ENCODE peak calls at places on chromosomes 12 and 14, in seven cellular contexts. E is astrocyte of the spinal cord, V is upper lobe of right lung, X is heart right ventricle, C is adrenal gland, I is CD14-positive monocyte, Q is epithelial cell of proximal tubule. W is an unnamed sample.
A peak's percentile ranks its signal among the peaks of the same experiment; 100 is the strongest.

GRCh38 chr12:1758887-1759286 is 61.5 kb upstream of the LRTM2 start:
- DNase-seq in E (peak; percentile 20), V (no peak), X (no peak), C (no peak), I (no peak), Q (no peak), W (no peak)

GRCh38 chr12:111215891-111216290 is 153.0 kb downstream of the PHETA1 start:
- DNase-seq in E (no peak), V (no peak), X (no peak), C (no peak), I (no peak), Q (no peak), W (no peak)

GRCh38 chr14:80705241-80705980 is 236.1 kb downstream of the CEP128 start:
- DNase-seq in E (no peak), V (no peak), X (no peak), C (no peak), I (no peak), Q (no peak), W (no peak)

GRCh38 chr12:33322519-33322918 is 117.1 kb downstream of the SYT10 start:
- DNase-seq in E (no peak), V (no peak), X (no peak), C (no peak), I (no peak), Q (no peak), W (no peak)

GRCh38 chr12:114013601-114014345 is 47.6 kb upstream of the RBM19 start:
- DNase-seq in E (peak; percentile 4), V (no peak), X (peak; percentile 6), C (no peak), I (no peak), Q (no peak), W (no peak)

GRCh38 chr12:53179694-53180269 is 740 bp upstream of the ZNF740 start:
- DNase-seq in E (no peak), V (no peak), X (peak; percentile 34), C (no peak), I (no peak), Q (no peak), W (no peak)

GRCh38 chr12:112524269-112524668 is 105.5 kb downstream of the PTPN11 start:
- DNase-seq in E (no peak), V (no peak), X (no peak), C (no peak), I (no peak), Q (no peak), W (no peak)

GRCh38 chr12:9024512-9024911 is 35.2 kb downstream of the KLRG1 start:
- DNase-seq in E (no peak), V (no peak), X (no peak), C (no peak), I (no peak), Q (no peak), W (no peak)

GRCh38 chr12:2295941-2296461 is 243.2 kb downstream of the CACNA1C start:
- DNase-seq in E (peak; percentile 84), V (no peak), X (no peak), C (no peak), I (peak; percentile 77), Q (peak; percentile 79), W (no peak)

GRCh38 chr12:66352197-66352596 is 49.9 kb downstream of the HELB start:
- DNase-seq in E (no peak), V (no peak), X (peak; percentile 8), C (peak; percentile 58), I (no peak), Q (no peak), W (peak; percentile 17)

GRCh38 chr12:19710811-19711793 is 271.8 kb downstream of the AEBP2 start:
- DNase-seq in E (peak; percentile 77), V (no peak), X (no peak), C (no peak), I (no peak), Q (peak; percentile 68), W (no peak)

GRCh38 chr12:79347852-79348251 is 342.9 kb downstream of the PAWR start:
- DNase-seq in E (no peak), V (no peak), X (no peak), C (no peak), I (no peak), Q (no peak), W (no peak)

GRCh38 chr14:98606041-98606640 is 665.9 kb downstream of the BCL11B start:
- DNase-seq in E (no peak), V (no peak), X (no peak), C (no peak), I (no peak), Q (no peak), W (no peak)

GRCh38 chr12:99372257-99372933 is 275.2 kb upstream of the GARIN6 start:
- DNase-seq in E (no peak), V (no peak), X (no peak), C (no peak), I (no peak), Q (no peak), W (no peak)

GRCh38 chr14:89123851-89124250 is 293.2 kb downstream of the FOXN3 start:
- DNase-seq in E (no peak), V (no peak), X (no peak), C (no peak), I (no peak), Q (no peak), W (no peak)

GRCh38 chr12:75308279-75308678 is 21.8 kb downstream of the CAPS2 start:
- DNase-seq in E (no peak), V (no peak), X (no peak), C (no peak), I (no peak), Q (no peak), W (no peak)

GRCh38 chr14:103427485-103428443 is 42.5 kb downstream of the MARK3 start:
- DNase-seq in E (peak; percentile 86), V (no peak), X (peak; percentile 40), C (peak; percentile 65), I (no peak), Q (no peak), W (no peak)

GRCh38 chr14:67738740-67739504 is 37.2 kb downstream of the RDH12 start:
- DNase-seq in E (peak; percentile 84), V (no peak), X (peak; percentile 75), C (peak; percentile 94), I (peak; percentile 57), Q (peak; percentile 84), W (peak; percentile 55)

GRCh38 chr12:113479578-113480335 is 8.1 kb upstream of the LHX5 start:
- DNase-seq in E (peak; percentile 41), V (peak; percentile 69), X (peak; percentile 46), C (no peak), I (no peak), Q (no peak), W (peak; percentile 44)

GRCh38 chr14:39229601-39230110 is 4.1 kb upstream of the MIA2 start:
- DNase-seq in E (no peak), V (no peak), X (no peak), C (no peak), I (no peak), Q (no peak), W (no peak)

GRCh38 chr14:101235042-101235871 is 326.0 kb upstream of the DIO3 start:
- DNase-seq in E (peak; percentile 31), V (peak; percentile 82), X (peak; percentile 21), C (peak; percentile 87), I (no peak), Q (no peak), W (peak; percentile 50)

GRCh38 chr14:35973770-35974169 is 147.6 kb downstream of the BRMS1L start:
- DNase-seq in E (no peak), V (no peak), X (no peak), C (no peak), I (no peak), Q (no peak), W (no peak)

GRCh38 chr12:53051058-53051880 is 1.4 kb downstream of the TNS2 start:
- DNase-seq in E (no peak), V (peak; percentile 82), X (peak; percentile 75), C (peak; percentile 93), I (no peak), Q (peak; percentile 56), W (peak; percentile 83)

GRCh38 chr14:31930493-31931225 is 146.4 kb upstream of the ARHGAP5 start:
- DNase-seq in E (peak; percentile 35), V (no peak), X (no peak), C (no peak), I (no peak), Q (peak; percentile 79), W (no peak)

GRCh38 chr12:19572920-19573558 is 133.7 kb downstream of the AEBP2 start:
- DNase-seq in E (peak; percentile 61), V (no peak), X (no peak), C (peak; percentile 65), I (no peak), Q (no peak), W (no peak)

GRCh38 chr14:100147181-100147631 is 12.2 kb downstream of the DEGS2 start:
- DNase-seq in E (no peak), V (peak; percentile 80), X (no peak), C (no peak), I (no peak), Q (no peak), W (no peak)

GRCh38 chr12:32305163-32305562 is 94.2 kb upstream of the FGD4 start:
- DNase-seq in E (peak; percentile 55), V (no peak), X (no peak), C (no peak), I (no peak), Q (no peak), W (no peak)
- TF ChIP-seq CTCF in E (peak; percentile 52), V (peak; percentile 45), X (peak; percentile 69), C (no peak), I (peak; percentile 67), Q (peak; percentile 58), W (peak; percentile 58)

GRCh38 chr12:54689984-54690383 is 41.8 kb upstream of the DCD start:
- DNase-seq in E (no peak), V (no peak), X (no peak), C (no peak), I (no peak), Q (no peak), W (no peak)
- TF ChIP-seq CTCF in E (peak; percentile 14), V (no peak), X (no peak), C (no peak), I (no peak), Q (peak; percentile 51), W (no peak)

GRCh38 chr12:57456145-57456700 is 1.1 kb downstream of the INHBE start:
- DNase-seq in E (peak; percentile 41), V (no peak), X (no peak), C (no peak), I (no peak), Q (no peak), W (no peak)
- TF ChIP-seq CTCF in E (peak; percentile 70), V (peak; percentile 44), X (peak; percentile 54), C (peak; percentile 18), I (peak; percentile 67), Q (peak; percentile 78), W (peak; percentile 61)

GRCh38 chr12:48331389-48331788 is 19.3 kb downstream of the ZNF641 start:
- DNase-seq in E (no peak), V (no peak), X (no peak), C (no peak), I (no peak), Q (no peak), W (no peak)

GRCh38 chr12:48336066-48336465 is 14.7 kb downstream of the ZNF641 start:
- DNase-seq in E (no peak), V (no peak), X (no peak), C (no peak), I (no peak), Q (no peak), W (no peak)

GRCh38 chr12:48340891-48341290 is 9.8 kb downstream of the ZNF641 start:
- DNase-seq in E (no peak), V (no peak), X (no peak), C (no peak), I (no peak), Q (no peak), W (no peak)

GRCh38 chr12:48334807-48335206 is 15.9 kb downstream of the ZNF641 start:
- DNase-seq in E (no peak), V (no peak), X (no peak), C (no peak), I (no peak), Q (no peak), W (no peak)

GRCh38 chr12:48336564-48336963 is 14.2 kb downstream of the ZNF641 start:
- DNase-seq in E (no peak), V (no peak), X (no peak), C (no peak), I (no peak), Q (no peak), W (no peak)
- TF ChIP-seq CTCF in E (peak; percentile 15), V (no peak), X (peak; percentile 6), C (no peak), I (peak; percentile 35), Q (peak; percentile 32), W (peak; percentile 21)

W was measured in left ventricle myocardium inferior.